ENCODE peak calls at places on chromosomes 1 and 21, in seven cellular contexts. N is HCT116, Z is K562, K is SK-N-SH, I is GM12878, Q is H1, W is HepG2. M is an unnamed sample.

GRCh38 chr1:162892916-162893714 is 32.1 kb upstream of the CCDC190 start:
- DNase-seq in K (no peak), Q (no peak), W (peak; percentile 88), Z (no peak), N (no peak), I (no peak), M (no peak)

GRCh38 chr1:160768295-160768657 is 27.7 kb upstream of the LY9 start:
- DNase-seq in K (no peak), Z (no peak), I (peak; percentile 84), N (no peak), W (peak; percentile 29), Q (peak; percentile 60), M (no peak)

GRCh38 chr1:86537928-86538695 is 8.8 kb upstream of the CLCA4 start:
- DNase-seq in K (no peak), Q (no peak), Z (no peak), W (no peak), I (no peak), N (no peak), M (no peak)

GRCh38 chr1:242623118-242623517 is 98.6 kb upstream of the PLD5 start:
- DNase-seq in Q (no peak), K (no peak), W (no peak), I (no peak), Z (no peak), N (no peak), M (no peak)

GRCh38 chr1:1914842-1915692 is at the start of gene CALML6:
- DNase-seq in I (no peak), N (no peak), W (no peak), Z (no peak), Q (no peak), K (no peak), M (no peak)

GRCh38 chr1:70767377-70767776 is 280.2 kb downstream of the PTGER3 start:
- DNase-seq in W (no peak), N (no peak), I (no peak), Q (no peak), K (no peak), Z (no peak), M (no peak)

GRCh38 chr1:1959840-1960479 is 40.9 kb upstream of the TMEM52 start:
- DNase-seq in N (peak; percentile 71), Q (peak; percentile 97), K (peak; percentile 97), W (peak; percentile 81), Z (peak; percentile 88), I (no peak), M (peak; percentile 88)

GRCh38 chr1:116769561-116769977 is 15.3 kb downstream of the CD2 start:
- DNase-seq in Z (no peak), K (no peak), Q (no peak), I (peak; percentile 68), W (no peak), N (no peak), M (no peak)

GRCh38 chr1:29679316-29679715 is 443.0 kb downstream of the PTPRU start:
- DNase-seq in Q (no peak), N (no peak), K (no peak), I (no peak), Z (no peak), W (no peak), M (no peak)

GRCh38 chr21:33587792-33588484 is 546 bp downstream of the DONSON start:
- DNase-seq in N (no peak), I (no peak), Z (peak; percentile 63), Q (no peak), K (no peak), W (no peak), M (peak; percentile 69)

GRCh38 chr1:29033829-29034466 is 89.8 kb downstream of the TMEM200B start:
- DNase-seq in Z (peak; percentile 50), K (peak; percentile 61), Q (no peak), N (peak; percentile 24), W (peak; percentile 50), I (peak; percentile 11), M (peak; percentile 63)

GRCh38 chr1:229694053-229694693 is 68.1 kb downstream of the URB2 start:
- DNase-seq in N (no peak), I (no peak), W (no peak), K (peak; percentile 80), Z (no peak), Q (peak; percentile 62), M (no peak)

GRCh38 chr1:157400766-157401165 is 151.5 kb downstream of the FCRL5 start:
- DNase-seq in I (no peak), Q (no peak), Z (no peak), K (no peak), W (no peak), N (no peak), M (no peak)

GRCh38 chr1:217063065-217063908 is 340.1 kb upstream of the ESRRG start:
- DNase-seq in Q (no peak), K (no peak), Z (no peak), N (no peak), W (no peak), I (no peak), M (no peak)

GRCh38 chr1:54054438-54054749 is 986 bp downstream of the TCEANC2 start:
- DNase-seq in I (no peak), K (no peak), Q (no peak), W (no peak), N (no peak), Z (peak; percentile 77), M (no peak)

GRCh38 chr1:147853391-147853790 is 49.2 kb upstream of the GJA8 start:
- DNase-seq in N (no peak), K (no peak), Z (no peak), I (no peak), Q (no peak), W (no peak), M (no peak)

GRCh38 chr1:32498751-32499150 is 33.9 kb downstream of the ZBTB8B start:
- DNase-seq in N (no peak), Z (no peak), K (no peak), I (no peak), Q (no peak), W (no peak), M (no peak)

GRCh38 chr1:32500387-32501209 is 35.7 kb downstream of the ZBTB8B start:
- DNase-seq in Z (peak; percentile 83), Q (peak; percentile 80), W (no peak), N (no peak), I (no peak), K (peak; percentile 90), M (peak; percentile 63)

GRCh38 chr1:32507021-32507420 is 32.2 kb upstream of the ZBTB8A start:
- DNase-seq in Q (no peak), K (no peak), N (no peak), Z (no peak), W (no peak), I (no peak), M (no peak)

GRCh38 chr1:32503153-32503552 is 36.1 kb upstream of the ZBTB8A start:
- DNase-seq in Z (no peak), N (no peak), W (no peak), K (no peak), I (no peak), Q (no peak), M (no peak)

DNA sequence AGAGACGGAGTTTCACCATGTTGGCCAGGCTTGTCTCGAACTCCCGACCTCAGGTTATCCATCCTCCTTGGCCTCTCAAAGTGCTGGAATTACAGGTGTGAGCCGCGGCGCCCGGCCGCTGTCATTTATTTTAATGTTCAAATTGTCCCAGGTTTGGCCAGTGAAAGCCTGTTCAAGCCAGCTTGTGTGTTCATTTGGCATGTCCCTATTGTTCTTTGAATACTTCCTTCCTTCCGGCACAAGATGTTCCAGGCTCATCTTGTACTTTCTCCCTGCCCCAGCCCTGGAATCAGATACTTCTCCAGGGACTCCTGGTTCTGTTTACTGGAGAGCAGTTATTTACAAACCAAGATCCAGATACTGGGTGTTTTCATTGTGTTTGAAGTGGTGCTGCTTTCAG is 37.0 kb downstream of the ZBTB8B start:
- DNase-seq in I (no peak), Z (no peak), W (no peak), K (no peak), N (no peak), Q (no peak), M (no peak)
- TF ChIP-seq JUND in I (no peak), Z (no peak), W (no peak), K (no peak), N (no peak), Q (no peak), M (no peak)

GRCh38 chr1:19824541-19824940 is 9.5 kb upstream of the RNF186 start:
- DNase-seq in I (no peak), W (no peak), K (no peak), Q (no peak), N (no peak), Z (no peak), M (no peak)
- TF ChIP-seq JUND in I (no peak), W (no peak), K (no peak), Q (no peak), N (no peak), Z (no peak), M (no peak)

DNA sequence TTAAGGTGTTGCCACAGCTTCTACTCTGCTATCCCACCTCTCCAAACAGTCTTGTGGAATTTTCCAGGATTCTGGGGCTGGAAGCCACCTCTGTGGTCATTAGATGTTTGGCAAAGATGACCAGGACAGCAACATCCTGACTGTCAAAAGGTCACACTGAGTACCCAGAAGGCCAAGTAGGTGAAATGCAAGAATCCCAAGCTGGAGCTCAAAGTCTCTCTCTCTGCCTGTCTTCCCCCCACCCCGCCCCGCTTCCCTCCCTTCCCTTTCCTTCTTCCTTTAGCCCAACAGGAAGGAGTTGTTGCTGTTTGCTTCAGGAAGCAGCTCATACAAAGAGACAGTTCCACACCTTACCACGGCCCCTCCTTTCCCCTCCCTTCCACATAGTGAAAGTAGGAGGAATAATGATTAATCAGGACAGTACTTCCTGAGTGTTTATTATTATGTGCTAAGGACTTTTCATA is 75.6 kb upstream of the SLC2A1 start:
- DNase-seq in K (no peak), Q (no peak), N (no peak), I (no peak), W (peak; percentile 89), Z (no peak), M (no peak)
- TF ChIP-seq JUND in K (no peak), Q (no peak), N (no peak), I (no peak), W (no peak), Z (no peak), M (no peak)

GRCh38 chr1:206809504-206810084 is 37.3 kb upstream of the IL10 start:
- DNase-seq in K (no peak), W (peak; percentile 10), N (peak; percentile 23), Q (no peak), I (no peak), Z (no peak), M (peak; percentile 74)

GRCh38 chr1:206812456-206812855 is 40.2 kb upstream of the IL10 start:
- DNase-seq in W (no peak), K (no peak), I (no peak), Z (no peak), Q (no peak), N (no peak), M (no peak)

GRCh38 chr1:206816390-206817287 is 44.3 kb upstream of the IL10 start:
- DNase-seq in Z (peak; percentile 34), N (no peak), Q (no peak), I (peak; percentile 73), W (no peak), K (no peak), M (no peak)

DNA sequence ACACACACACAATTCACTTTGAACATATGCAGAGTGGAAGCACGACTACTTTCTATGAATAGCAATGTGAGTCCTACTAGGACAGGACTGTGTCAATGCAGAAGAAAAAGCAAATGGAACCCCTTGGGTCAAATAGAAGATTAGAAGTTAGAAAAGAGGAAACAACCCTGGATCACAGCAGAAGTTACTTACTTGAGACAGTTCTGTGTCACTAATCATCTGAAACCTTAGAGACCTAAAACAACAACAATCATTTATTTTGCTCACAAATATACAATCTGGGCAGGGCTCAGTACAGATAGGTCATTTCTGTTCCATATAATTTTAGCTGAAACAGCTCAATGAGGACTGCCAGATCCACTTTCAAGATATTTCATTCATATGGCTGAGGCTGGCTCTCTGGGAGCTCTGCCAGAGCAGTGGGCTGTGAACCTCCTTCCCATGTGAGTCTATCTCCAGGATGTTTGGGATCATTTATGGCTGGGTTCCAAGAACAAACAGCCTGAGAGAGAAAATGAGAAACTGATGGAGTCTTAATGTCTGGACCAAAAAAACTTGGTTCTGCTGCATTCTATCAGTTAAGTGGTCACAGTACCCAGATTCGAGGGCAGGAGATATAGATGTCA is 42.5 kb upstream of the IL10 start:
- DNase-seq in Q (no peak), K (peak; percentile 74), N (no peak), W (no peak), I (no peak), Z (no peak), M (no peak)
- TF ChIP-seq JUND in Q (no peak), K (peak; percentile 29), N (no peak), W (no peak), I (no peak), Z (no peak), M (no peak)